ENCODE peak calls at places on chromosomes 3 and 15, in five cellular contexts. A, U, C, Z and Q are unnamed samples.

GRCh38 chr3:162936706-162937105 is 1440.1 kb downstream of the OTOL1 start:
- DNase-seq in A (no peak), U (no peak), C (no peak), Z (no peak), Q (no peak)

GRCh38 chr15:55353030-55353429 is 34.0 kb downstream of the PIGB start:
- DNase-seq in A (no peak), U (no peak), C (no peak), Z (no peak), Q (no peak)

GRCh38 chr3:10351013-10351735 is 30.3 kb upstream of the SEC13 start:
- DNase-seq in A (no peak), U (no peak), C (no peak), Z (no peak), Q (no peak)

GRCh38 chr15:74950078-74951000 is 6.2 kb downstream of the RPP25 start:
- DNase-seq in A (peak), U (peak), C (peak), Z (peak), Q (peak)

GRCh38 chr15:59255647-59256380 is 49.2 kb downstream of the LDHAL6B start:
- DNase-seq in A (no peak), U (no peak), C (no peak), Z (no peak), Q (no peak)

GRCh38 chr3:27483117-27484001 is 825 bp downstream of the SLC4A7 start:
- DNase-seq in A (peak), U (peak), C (peak), Z (peak), Q (peak)

GRCh38 chr3:41202834-41203345 is 3.6 kb downstream of the CTNNB1 start:
- DNase-seq in A (no peak), U (no peak), C (no peak), Z (no peak), Q (peak)

GRCh38 chr3:23405081-23405480 is 202.0 kb downstream of the UBE2E2 start:
- DNase-seq in A (no peak), U (no peak), C (no peak), Z (no peak), Q (no peak)

GRCh38 chr15:29064290-29064689 is 178.5 kb downstream of the APBA2 start:
- DNase-seq in A (no peak), U (peak), C (no peak), Z (no peak), Q (no peak)

GRCh38 chr3:38404286-38404685 is 49.4 kb upstream of the ACVR2B start:
- DNase-seq in A (no peak), U (peak), C (no peak), Z (no peak), Q (no peak)